ENCODE peak calls at places on chromosomes 1 and 21, in five cellular contexts. One of them, this sample, is unnamed.

GRCh38 chr1:101107496-101108115 is 82.0 kb upstream of the DPH5 start:
- ATAC-seq in upper lobe of left lung: no peak
- ATAC-seq in GM12878: no peak
- ATAC-seq in K562: no peak
- ATAC-seq in A549: no peak
- ATAC-seq in this sample: no peak

GRCh38 chr1:10195570-10195969 is 14.8 kb upstream of the KIF1B start:
- ATAC-seq in GM12878: no peak
- ATAC-seq in upper lobe of left lung: peak; percentile 24
- ATAC-seq in A549: peak; percentile 24
- ATAC-seq in K562: no peak
- ATAC-seq in this sample: no peak

GRCh38 chr1:116820362-116820761 is 66.1 kb downstream of the CD2 start:
- ATAC-seq in upper lobe of left lung: no peak
- ATAC-seq in A549: peak; percentile 56
- ATAC-seq in GM12878: no peak
- ATAC-seq in K562: no peak
- ATAC-seq in this sample: no peak

GRCh38 chr1:9252999-9253398 is 18.4 kb downstream of the H6PD start:
- ATAC-seq in A549: no peak
- ATAC-seq in K562: no peak
- ATAC-seq in upper lobe of left lung: no peak
- ATAC-seq in GM12878: no peak
- ATAC-seq in this sample: no peak

GRCh38 chr1:230883964-230884363 is 15.6 kb upstream of the C1orf198 start:
- ATAC-seq in K562: no peak
- ATAC-seq in upper lobe of left lung: no peak
- ATAC-seq in GM12878: no peak
- ATAC-seq in A549: no peak
- ATAC-seq in this sample: peak; percentile 49

GRCh38 chr1:62131093-62131725 is 63.4 kb upstream of the L1TD1 start:
- ATAC-seq in upper lobe of left lung: peak; percentile 80
- ATAC-seq in A549: peak; percentile 98
- ATAC-seq in K562: peak; percentile 98
- ATAC-seq in GM12878: peak; percentile 99
- ATAC-seq in this sample: peak; percentile 53

GRCh38 chr1:45177452-45177851 is 29.0 kb downstream of the ZSWIM5 start:
- ATAC-seq in A549: no peak
- ATAC-seq in GM12878: no peak
- ATAC-seq in K562: no peak
- ATAC-seq in upper lobe of left lung: no peak
- ATAC-seq in this sample: no peak

GRCh38 chr21:41706678-41707077 is 60.2 kb downstream of the RIPK4 start:
- ATAC-seq in A549: no peak
- ATAC-seq in GM12878: no peak
- ATAC-seq in upper lobe of left lung: no peak
- ATAC-seq in K562: no peak
- ATAC-seq in this sample: no peak

GRCh38 chr1:210347112-210347511 is 18.4 kb downstream of the HHAT start:
- ATAC-seq in K562: no peak
- ATAC-seq in GM12878: peak; percentile 63
- ATAC-seq in upper lobe of left lung: no peak
- ATAC-seq in A549: no peak
- ATAC-seq in this sample: no peak

GRCh38 chr1:53266038-53266437 is 27.7 kb upstream of the MAGOH start:
- ATAC-seq in A549: peak; percentile 80
- ATAC-seq in K562: peak; percentile 73
- ATAC-seq in GM12878: peak; percentile 43
- ATAC-seq in upper lobe of left lung: no peak
- ATAC-seq in this sample: no peak

GRCh38 chr1:162236622-162237021 is 140.0 kb downstream of the SPATA46 start:
- ATAC-seq in K562: no peak
- ATAC-seq in upper lobe of left lung: peak; percentile 40
- ATAC-seq in GM12878: no peak
- ATAC-seq in A549: no peak
- ATAC-seq in this sample: no peak

GRCh38 chr1:150562384-150563339 is 13.5 kb downstream of the ADAMTSL4 start:
- ATAC-seq in GM12878: peak; percentile 47
- ATAC-seq in A549: no peak
- ATAC-seq in K562: no peak
- ATAC-seq in upper lobe of left lung: no peak
- ATAC-seq in this sample: no peak

GRCh38 chr1:211932581-211933010 is 102.0 kb upstream of the LPGAT1 start:
- ATAC-seq in K562: peak; percentile 15
- ATAC-seq in A549: no peak
- ATAC-seq in GM12878: no peak
- ATAC-seq in upper lobe of left lung: no peak
- ATAC-seq in this sample: no peak

GRCh38 chr1:244881552-244882280 is 17.4 kb upstream of the HNRNPU start:
- ATAC-seq in GM12878: no peak
- ATAC-seq in A549: peak; percentile 73
- ATAC-seq in K562: peak; percentile 65
- ATAC-seq in upper lobe of left lung: no peak
- ATAC-seq in this sample: no peak

GRCh38 chr1:65195495-65196417 is 47.8 kb downstream of the AK4 start:
- ATAC-seq in K562: peak; percentile 38
- ATAC-seq in upper lobe of left lung: peak; percentile 83
- ATAC-seq in GM12878: no peak
- ATAC-seq in A549: no peak
- ATAC-seq in this sample: no peak

GRCh38 chr1:41518471-41518870 is 34.0 kb upstream of the EDN2 start:
- ATAC-seq in upper lobe of left lung: no peak
- ATAC-seq in GM12878: no peak
- ATAC-seq in A549: no peak
- ATAC-seq in K562: no peak
- ATAC-seq in this sample: no peak

GRCh38 chr1:221397606-221398005 is 344.3 kb downstream of the DUSP10 start:
- ATAC-seq in upper lobe of left lung: no peak
- ATAC-seq in A549: no peak
- ATAC-seq in K562: no peak
- ATAC-seq in GM12878: no peak
- ATAC-seq in this sample: no peak

GRCh38 chr1:97711858-97712257 is 209.0 kb downstream of the DPYD start:
- ATAC-seq in K562: no peak
- ATAC-seq in GM12878: no peak
- ATAC-seq in upper lobe of left lung: no peak
- ATAC-seq in A549: no peak
- ATAC-seq in this sample: no peak

GRCh38 chr1:114437812-114438211 is 73.2 kb downstream of the TRIM33 start:
- ATAC-seq in upper lobe of left lung: no peak
- ATAC-seq in GM12878: no peak
- ATAC-seq in K562: no peak
- ATAC-seq in A549: no peak
- ATAC-seq in this sample: no peak

GRCh38 chr1:24384251-24385090 is 29.1 kb downstream of the STPG1 start:
- ATAC-seq in GM12878: peak; percentile 86
- ATAC-seq in A549: no peak
- ATAC-seq in upper lobe of left lung: peak; percentile 78
- ATAC-seq in K562: no peak
- ATAC-seq in this sample: no peak

GRCh38 chr21:16563795-16564194 is 834.0 kb downstream of the USP25 start:
- ATAC-seq in upper lobe of left lung: peak; percentile 36
- ATAC-seq in A549: peak; percentile 95
- ATAC-seq in K562: no peak
- ATAC-seq in GM12878: no peak
- ATAC-seq in this sample: no peak

GRCh38 chr1:32406629-32407111 is 12.4 kb upstream of the BSDC1 start:
- ATAC-seq in K562: peak; percentile 47
- ATAC-seq in upper lobe of left lung: no peak
- ATAC-seq in A549: no peak
- ATAC-seq in GM12878: no peak
- ATAC-seq in this sample: no peak

GRCh38 chr1:9443913-9444445 is 95.3 kb upstream of the SLC25A33 start:
- ATAC-seq in upper lobe of left lung: peak; percentile 52
- ATAC-seq in K562: peak; percentile 69
- ATAC-seq in GM12878: no peak
- ATAC-seq in A549: peak; percentile 34
- ATAC-seq in this sample: peak; percentile 80

GRCh38 chr1:28087614-28088167 is 719 bp downstream of the EYA3 start:
- ATAC-seq in GM12878: peak; percentile 32
- ATAC-seq in A549: peak; percentile 32
- ATAC-seq in K562: peak; percentile 52
- ATAC-seq in upper lobe of left lung: no peak
- ATAC-seq in this sample: no peak

GRCh38 chr1:39370602-39371001 is 120.8 kb upstream of the BMP8A start:
- ATAC-seq in GM12878: no peak
- ATAC-seq in K562: no peak
- ATAC-seq in A549: no peak
- ATAC-seq in upper lobe of left lung: no peak
- ATAC-seq in this sample: no peak

GRCh38 chr1:64826991-64827390 is 82.1 kb downstream of the RAVER2 start:
- ATAC-seq in upper lobe of left lung: no peak
- ATAC-seq in A549: no peak
- ATAC-seq in GM12878: peak; percentile 34
- ATAC-seq in K562: no peak
- ATAC-seq in this sample: no peak

GRCh38 chr1:205961405-205961804 is 18.1 kb upstream of the SLC26A9 start:
- ATAC-seq in GM12878: peak; percentile 87
- ATAC-seq in A549: no peak
- ATAC-seq in upper lobe of left lung: no peak
- ATAC-seq in K562: peak; percentile 30
- ATAC-seq in this sample: no peak

DNA sequence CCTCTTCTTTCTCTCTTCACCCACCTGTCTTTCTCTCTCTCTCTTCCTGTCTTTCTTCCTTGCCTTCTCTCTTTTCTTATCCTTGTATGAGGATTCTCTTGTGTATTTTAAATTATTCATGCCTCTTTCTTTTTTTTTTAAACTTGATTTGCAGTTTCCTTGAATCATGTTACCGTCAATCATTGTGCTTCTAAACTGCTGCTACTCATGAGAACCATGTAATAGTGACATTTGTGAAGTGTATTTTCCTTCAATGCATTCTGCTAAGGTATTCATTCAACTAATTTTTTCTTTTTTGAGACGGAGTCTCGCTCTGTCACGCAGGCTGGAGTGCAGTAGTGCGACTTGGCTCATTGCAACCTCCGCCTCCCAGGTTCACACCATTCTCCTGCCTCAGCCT is 539.1 kb upstream of the BRINP3 start:
- ATAC-seq in upper lobe of left lung: no peak
- ATAC-seq in K562: no peak
- ATAC-seq in A549: no peak
- ATAC-seq in GM12878: no peak
- ATAC-seq in this sample: no peak
- TF ChIP-seq EP300 in upper lobe of left lung: no peak
- TF ChIP-seq EP300 in K562: no peak
- TF ChIP-seq EP300 in A549: no peak
- TF ChIP-seq EP300 in GM12878: no peak
- TF ChIP-seq EP300 in this sample: no peak

GRCh38 chr21:45157932-45158331 is 83.6 kb downstream of the ADARB1 start:
- ATAC-seq in GM12878: no peak
- ATAC-seq in upper lobe of left lung: no peak
- ATAC-seq in K562: no peak
- ATAC-seq in A549: no peak
- ATAC-seq in this sample: no peak
- TF ChIP-seq EP300 in GM12878: no peak
- TF ChIP-seq EP300 in upper lobe of left lung: no peak
- TF ChIP-seq EP300 in K562: no peak
- TF ChIP-seq EP300 in A549: no peak
- TF ChIP-seq EP300 in this sample: no peak

GRCh38 chr1:26726784-26727183 is 31.0 kb downstream of the ARID1A start:
- ATAC-seq in GM12878: no peak
- ATAC-seq in upper lobe of left lung: no peak
- ATAC-seq in K562: no peak
- ATAC-seq in A549: no peak
- ATAC-seq in this sample: no peak

GRCh38 chr1:26724118-26724517 is 28.3 kb downstream of the ARID1A start:
- ATAC-seq in A549: no peak
- ATAC-seq in K562: no peak
- ATAC-seq in upper lobe of left lung: no peak
- ATAC-seq in GM12878: peak; percentile 36
- ATAC-seq in this sample: no peak

GRCh38 chr1:26724938-26725337 is 29.1 kb downstream of the ARID1A start:
- ATAC-seq in GM12878: no peak
- ATAC-seq in K562: no peak
- ATAC-seq in A549: no peak
- ATAC-seq in upper lobe of left lung: no peak
- ATAC-seq in this sample: no peak

GRCh38 chr1:26721669-26722355 is 26.0 kb downstream of the ARID1A start:
- ATAC-seq in GM12878: peak; percentile 41
- ATAC-seq in A549: no peak
- ATAC-seq in upper lobe of left lung: no peak
- ATAC-seq in K562: peak; percentile 18
- ATAC-seq in this sample: no peak

DNA sequence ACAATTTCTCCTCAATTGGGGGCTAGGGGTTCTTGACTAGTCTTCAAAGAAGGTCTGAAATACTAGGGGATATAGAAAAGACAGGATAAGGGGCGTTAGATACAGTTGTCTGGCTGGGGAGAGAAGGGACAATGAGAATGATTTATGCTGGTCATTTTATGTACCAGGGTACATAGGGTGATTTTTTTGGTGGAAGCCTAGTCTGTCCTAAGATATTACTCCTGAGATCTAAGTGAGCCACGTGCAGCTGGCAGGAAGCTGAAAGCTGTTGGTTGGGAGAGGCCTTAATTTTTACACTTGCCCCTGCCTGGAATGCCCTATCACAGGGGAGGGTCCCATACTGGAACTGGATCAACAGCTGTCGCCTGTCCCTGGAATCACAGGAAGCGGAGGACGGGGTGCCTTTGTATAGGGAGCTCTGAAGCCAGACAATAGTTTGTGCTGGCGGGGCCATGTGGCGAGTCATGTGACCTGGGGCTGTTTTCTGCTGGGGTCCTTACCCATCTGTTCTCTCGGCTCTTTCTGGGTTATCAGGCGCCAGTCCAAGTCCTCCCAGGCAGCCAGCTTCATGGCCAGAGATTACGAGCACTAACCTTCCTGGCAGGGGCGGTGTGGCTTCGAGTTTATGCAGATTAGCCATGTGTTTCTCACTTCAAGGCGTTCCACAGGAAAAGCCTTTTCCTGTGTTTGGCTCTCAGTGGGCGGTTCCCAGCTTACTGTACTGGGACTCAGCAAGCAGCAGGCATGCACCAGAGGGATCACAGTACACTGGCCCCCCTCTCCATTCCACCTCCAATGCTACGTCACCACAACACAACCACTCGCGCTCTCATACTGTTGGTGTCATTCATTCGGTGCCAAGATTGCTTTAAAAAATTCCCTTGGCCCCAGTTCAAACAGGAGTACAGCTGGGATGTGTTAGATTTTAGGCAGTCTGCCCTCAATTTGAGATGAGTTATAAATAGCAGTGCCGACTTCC is 27.5 kb downstream of the ARID1A start:
- ATAC-seq in upper lobe of left lung: peak; percentile 93
- ATAC-seq in K562: peak; percentile 90
- ATAC-seq in GM12878: peak; percentile 61
- ATAC-seq in A549: peak; percentile 71
- ATAC-seq in this sample: peak; percentile 99
- TF ChIP-seq EP300 in upper lobe of left lung: peak; percentile 10
- TF ChIP-seq EP300 in K562: peak; percentile 69
- TF ChIP-seq EP300 in GM12878: no peak
- TF ChIP-seq EP300 in A549: no peak
- TF ChIP-seq EP300 in this sample: no peak

DNA sequence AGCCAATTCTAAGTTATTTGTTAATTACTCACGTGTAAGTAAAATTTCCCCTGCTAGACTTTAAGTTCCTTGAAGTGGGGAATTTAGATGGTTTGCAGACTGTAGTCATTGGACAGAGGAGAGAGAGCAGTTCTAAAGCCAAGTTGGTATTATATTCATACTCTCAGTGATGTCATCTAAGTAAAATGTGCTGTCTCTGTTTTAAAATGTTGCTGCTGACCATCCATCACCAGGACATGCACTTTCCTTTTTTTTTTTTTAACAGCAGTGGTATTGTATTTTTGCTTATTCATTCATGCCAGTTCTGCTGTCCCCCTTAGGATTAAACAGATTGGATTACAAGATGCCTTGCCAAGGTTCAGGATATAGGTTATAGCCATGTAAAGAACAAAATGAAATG is 2.3 kb downstream of the TTLL7 start:
- ATAC-seq in K562: no peak
- ATAC-seq in A549: no peak
- ATAC-seq in upper lobe of left lung: no peak
- ATAC-seq in GM12878: no peak
- ATAC-seq in this sample: no peak
- TF ChIP-seq EP300 in K562: no peak
- TF ChIP-seq EP300 in A549: no peak
- TF ChIP-seq EP300 in upper lobe of left lung: no peak
- TF ChIP-seq EP300 in GM12878: no peak
- TF ChIP-seq EP300 in this sample: no peak